ENCODE peak calls at places on chromosomes 11 and 22, in five cellular contexts. Y is left ventricle myocardium inferior; R is mesenchymal stem cell; W is CD8-positive, alpha-beta T cell; S is IMR-90. E is an unnamed sample. For H3K36me3, H3K27me3 and H3K4me1, the result is how much of the 10 kb centered on the place peaks cover.

GRCh38 chr22:49964136-49964492 is 3.5 kb downstream of the PIM3 start:
- DNase-seq in R (no peak), W (peak), S (no peak), Y (peak), E (no peak)

GRCh38 chr11:116851631-116852030 is 14.2 kb upstream of the APOA1 start:
- DNase-seq in W (peak), S (no peak), Y (no peak), R (no peak), E (no peak)

GRCh38 chr11:32891657-32892354 is 805 bp upstream of the QSER1 start:
- DNase-seq in W (no peak), Y (no peak), R (peak), S (no peak), E (peak)

GRCh38 chr11:35082322-35083180 is 56.4 kb upstream of the CD44 start:
- DNase-seq in S (peak), Y (peak), R (peak), W (peak), E (peak)

GRCh38 chr22:27686534-27686933 is 115.0 kb downstream of the MN1 start:
- DNase-seq in R (peak), W (no peak), S (peak), Y (peak), E (peak)

GRCh38 chr11:107468596-107468995 is 11.0 kb upstream of the CWF19L2 start:
- DNase-seq in S (peak), R (peak), Y (no peak), W (no peak), E (no peak)

GRCh38 chr11:9850224-9850895 is 186.5 kb downstream of the SWAP70 start:
- DNase-seq in Y (no peak), S (peak), R (no peak), W (no peak), E (no peak)

GRCh38 chr11:58927393-58928081 is 11.8 kb upstream of the GLYATL1 start:
- DNase-seq in W (no peak), S (peak), Y (no peak), R (peak), E (peak)

GRCh38 chr11:73257342-73258103 is 14.6 kb upstream of the P2RY6 start:
- DNase-seq in W (no peak), S (peak), R (peak), Y (no peak), E (no peak)

GRCh38 chr11:3109921-3110706 is 52.9 kb upstream of the CARS1 start:
- DNase-seq in R (peak), S (no peak), Y (no peak), W (peak), E (no peak)

GRCh38 chr11:110158317-110159200 is 65.4 kb downstream of the ZC3H12C start:
- DNase-seq in R (no peak), Y (no peak), W (no peak), S (no peak), E (no peak)

GRCh38 chr11:76637491-76638266 is 32.9 kb downstream of the LRRC32 start:
- DNase-seq in W (peak), S (no peak), R (no peak), Y (peak), E (no peak)

GRCh38 chr22:39356464-39356863 is 6.7 kb downstream of the SYNGR1 start:
- DNase-seq in Y (no peak), W (no peak), R (no peak), S (no peak), E (no peak)

GRCh38 chr22:42314709-42315391 is 44.4 kb upstream of the TCF20 start:
- DNase-seq in S (no peak), Y (no peak), R (no peak), W (peak), E (no peak)

GRCh38 chr11:73236879-73237278 is 18.8 kb downstream of the P2RY2 start:
- DNase-seq in Y (peak), R (peak), S (peak), W (no peak), E (peak)

GRCh38 chr22:47762141-47762540 is 999.7 kb downstream of the TBC1D22A start:
- DNase-seq in W (no peak), R (no peak), S (no peak), Y (no peak), E (no peak)

GRCh38 chr11:21785351-21785750 is 407.5 kb upstream of the ANO5 start:
- DNase-seq in S (no peak), R (no peak), W (no peak), Y (no peak), E (no peak)

GRCh38 chr11:69122642-69123431 is 32.9 kb upstream of the SMIM38 start:
- DNase-seq in W (peak), Y (peak), S (peak), R (peak), E (peak)

DNA sequence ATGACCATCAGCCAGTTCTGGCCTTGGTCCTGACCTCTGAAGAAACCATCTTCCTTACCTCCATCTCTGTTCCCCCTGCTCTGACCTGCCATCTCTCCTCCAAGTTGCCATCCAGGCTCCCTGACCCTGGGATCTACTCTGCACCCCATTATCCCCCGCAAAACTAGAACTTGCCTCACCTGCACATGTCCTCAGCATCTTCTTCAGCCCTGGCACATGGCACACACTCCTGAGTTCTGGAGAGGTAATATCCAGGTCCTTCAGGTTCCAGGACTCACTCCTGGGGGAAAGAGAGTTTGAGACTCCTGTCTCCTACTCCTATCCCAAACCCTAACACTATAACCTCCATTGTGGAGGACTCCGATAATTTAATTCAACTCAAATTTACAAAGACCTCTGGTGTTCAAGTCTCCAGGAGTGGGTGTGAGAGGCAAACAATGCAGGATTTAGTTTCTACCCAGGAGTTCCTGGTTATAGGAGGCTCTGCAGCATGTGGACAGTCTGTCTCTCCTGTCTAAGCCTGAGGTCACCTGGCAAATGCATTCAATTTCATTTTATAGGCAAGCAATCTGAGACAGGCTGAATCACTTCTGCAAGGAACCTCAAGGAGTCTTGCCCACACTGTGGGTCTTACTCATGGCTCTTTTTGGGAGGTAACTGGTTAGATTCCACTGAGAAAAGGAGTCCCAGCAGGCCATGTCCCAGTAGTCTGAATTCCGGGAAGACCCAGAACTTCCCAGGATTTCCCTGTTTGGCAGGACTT is 7.3 kb downstream of the TRIM21 start:
- DNase-seq in R (no peak), W (no peak), S (no peak), Y (no peak), E (no peak)
- H3K36me3 ChIP-seq in R (half or more), W (under half), S (under half), Y (half or more), E (under half)

DNA sequence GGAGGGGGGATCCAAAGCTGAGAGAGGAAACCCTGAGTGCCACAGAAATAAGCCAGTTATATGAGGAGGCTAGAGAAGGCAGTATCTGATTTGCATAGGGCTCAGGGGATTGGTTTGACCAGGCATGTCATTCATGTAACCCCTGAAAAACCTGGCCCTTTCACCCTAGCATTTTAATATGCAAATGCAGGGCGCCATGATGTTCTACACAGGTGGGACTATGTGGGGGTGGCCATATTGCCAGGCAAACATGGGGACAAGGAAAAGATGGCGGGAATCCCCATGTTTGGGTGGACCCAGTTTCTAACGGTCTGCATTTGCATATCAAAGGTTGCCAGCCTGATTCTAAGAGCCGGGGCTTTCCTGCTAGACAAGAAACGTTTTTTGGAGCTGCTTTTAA is 27.2 kb downstream of the CSF2RB start:
- DNase-seq in S (no peak), R (no peak), Y (no peak), W (peak), E (no peak)
- H3K27me3 ChIP-seq in S (under half), R (half or more), Y (under half), W (under half), E (under half)

GRCh38 chr11:1531418-1531817 is 40.7 kb downstream of the DUSP8 start:
- DNase-seq in R (no peak), W (no peak), S (no peak), Y (no peak), E (no peak)
- H3K4me1 ChIP-seq in R (under half), W (under half), S (under half), Y (half or more), E (under half)

GRCh38 chr11:65185869-65186341 is 4.2 kb downstream of the CAPN1 start:
- DNase-seq in W (no peak), R (no peak), S (no peak), Y (no peak), E (no peak)

GRCh38 chr11:65184146-65184545 is 2.4 kb downstream of the CAPN1 start:
- DNase-seq in W (no peak), Y (no peak), R (no peak), S (no peak), E (no peak)

GRCh38 chr11:65183201-65183891 is 1.6 kb downstream of the CAPN1 start:
- DNase-seq in W (no peak), S (no peak), Y (no peak), R (no peak), E (peak)

GRCh38 chr11:65186701-65187100 is 5.0 kb downstream of the CAPN1 start:
- DNase-seq in R (no peak), W (no peak), Y (no peak), S (no peak), E (no peak)

DNA sequence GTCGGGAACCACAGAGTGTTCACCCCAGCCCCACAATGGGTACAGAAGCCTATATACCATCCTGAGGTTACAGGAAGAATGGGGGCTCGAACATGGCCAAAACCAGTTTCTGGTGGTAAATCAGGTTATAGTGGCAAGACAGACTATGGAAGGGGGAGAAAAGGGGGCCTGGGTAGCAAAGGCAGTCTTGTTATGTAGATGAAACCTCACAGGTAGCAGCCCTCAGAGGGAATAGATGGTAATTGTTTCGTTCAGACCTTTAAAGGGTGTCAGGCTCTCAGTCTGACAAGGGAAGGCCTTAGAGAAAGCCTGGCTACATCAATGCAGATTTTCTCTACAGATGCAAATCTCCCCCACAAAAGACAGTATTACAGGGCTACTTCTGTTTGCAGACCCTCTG is 3.4 kb downstream of the CAPN1 start:
- DNase-seq in W (no peak), R (no peak), S (no peak), Y (no peak), E (no peak)
- H3K36me3 ChIP-seq in W (under half), R (half or more), S (half or more), Y (under half), E (under half)

DNA sequence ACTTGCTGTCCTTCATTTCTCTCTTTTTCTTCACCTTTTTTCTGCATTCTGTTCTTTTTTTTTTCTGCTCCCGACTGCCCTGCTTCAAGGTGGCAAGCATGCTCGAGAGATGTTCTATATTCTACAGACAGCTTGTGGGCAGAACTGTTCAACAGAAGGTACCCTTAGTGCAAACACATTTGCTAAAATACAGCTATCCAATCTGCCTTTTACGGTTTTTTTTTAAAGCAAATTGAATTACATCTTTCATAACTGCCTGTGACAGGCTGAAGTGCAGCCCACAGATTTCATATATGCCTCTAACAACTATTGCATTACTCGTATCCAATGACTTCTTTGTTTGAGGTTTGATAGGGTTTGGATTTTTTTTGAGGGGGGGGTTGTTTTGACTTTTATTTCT is 204.0 kb upstream of the MTNR1B start:
- DNase-seq in R (no peak), S (no peak), W (no peak), Y (no peak), E (no peak)
- H3K27me3 ChIP-seq in R (under half), S (under half), W (under half), Y (under half), E (under half)

DNA sequence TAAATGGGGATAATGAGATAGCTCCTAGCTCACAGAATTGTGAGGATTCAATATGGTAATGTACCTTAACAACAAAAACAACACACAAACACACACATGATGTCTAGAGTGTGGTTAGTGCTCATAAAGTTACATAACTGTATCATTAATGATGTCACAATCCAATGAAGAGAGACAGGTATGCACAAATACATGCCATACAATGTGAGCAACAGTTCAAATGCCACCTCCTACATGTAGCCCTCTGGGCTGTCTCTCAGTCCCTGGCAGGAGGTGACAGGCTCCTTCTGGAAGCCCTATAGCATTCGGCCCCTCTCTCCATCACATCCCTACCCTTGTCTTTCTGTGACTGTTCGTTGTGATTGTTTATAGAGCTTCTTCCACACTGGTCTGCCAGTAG is 8.3 kb upstream of the MICALL1 start:
- DNase-seq in R (no peak), Y (no peak), S (no peak), W (no peak), E (no peak)
- H3K4me1 ChIP-seq in R (under half), Y (under half), S (under half), W (under half), E (under half)

E was measured in colonic mucosa.